ENCODE peak calls at places on chromosome 15, in eight cellular contexts. I, B, H, S, F, J, O and D are unnamed samples.

GRCh38 chr15:39625856-39626255 is 45.0 kb downstream of the THBS1 start:
- DNase-seq in I (no peak), B (no peak), H (no peak), S (no peak), F (no peak), J (peak), O (no peak), D (peak)

GRCh38 chr15:39497759-39498565 is 82.9 kb upstream of the THBS1 start:
- DNase-seq in I (no peak), B (no peak), H (no peak), S (no peak), F (peak), J (no peak), O (no peak), D (no peak)

GRCh38 chr15:96349034-96349932 is 18.8 kb downstream of the NR2F2 start:
- DNase-seq in I (no peak), B (no peak), H (no peak), S (no peak), F (no peak), J (no peak), O (no peak), D (peak)

GRCh38 chr15:37837276-37837675 is 97.2 kb upstream of the TMCO5A start:
- DNase-seq in I (no peak), B (no peak), H (no peak), S (no peak), F (peak), J (no peak), O (no peak), D (peak)

GRCh38 chr15:81619002-81619401 is 245.0 kb upstream of the TMC3 start:
- DNase-seq in I (no peak), B (no peak), H (no peak), S (no peak), F (no peak), J (no peak), O (no peak), D (no peak)

GRCh38 chr15:62020576-62021160 is 39.6 kb downstream of the VPS13C start:
- DNase-seq in I (no peak), B (no peak), H (no peak), S (no peak), F (no peak), J (no peak), O (no peak), D (peak)

GRCh38 chr15:85543741-85544155 is 163.3 kb downstream of the AKAP13 start:
- DNase-seq in I (peak), B (no peak), H (peak), S (peak), F (no peak), J (no peak), O (no peak), D (no peak)

GRCh38 chr15:28942046-28942445 is 56.3 kb downstream of the APBA2 start:
- DNase-seq in I (no peak), B (no peak), H (no peak), S (peak), F (no peak), J (no peak), O (no peak), D (no peak)

GRCh38 chr15:76756371-76756770 is 148.8 kb downstream of the SCAPER start:
- DNase-seq in I (no peak), B (no peak), H (no peak), S (no peak), F (peak), J (no peak), O (no peak), D (peak)

GRCh38 chr15:63493451-63493850 is 10.9 kb upstream of the USP3 start:
- DNase-seq in I (no peak), B (no peak), H (no peak), S (no peak), F (no peak), J (no peak), O (no peak), D (no peak)

GRCh38 chr15:93063292-93063671 is 25.7 kb downstream of the RGMA start:
- DNase-seq in I (no peak), B (peak), H (no peak), S (no peak), F (no peak), J (no peak), O (no peak), D (no peak)

GRCh38 chr15:69132935-69133861 is 27.2 kb upstream of the GLCE start:
- DNase-seq in I (peak), B (no peak), H (no peak), S (no peak), F (no peak), J (no peak), O (no peak), D (no peak)

GRCh38 chr15:38127306-38127731 is 125.3 kb upstream of the SPRED1 start:
- DNase-seq in I (no peak), B (no peak), H (peak), S (no peak), F (no peak), J (no peak), O (peak), D (no peak)

GRCh38 chr15:34282384-34282783 is 55.2 kb downstream of the SLC12A6 start:
- DNase-seq in I (no peak), B (no peak), H (no peak), S (no peak), F (no peak), J (no peak), O (no peak), D (no peak)

GRCh38 chr15:34126522-34126921 is 24.6 kb downstream of the PGBD4 start:
- DNase-seq in I (no peak), B (no peak), H (no peak), S (no peak), F (no peak), J (no peak), O (no peak), D (no peak)

GRCh38 chr15:53384417-53384816 is 375.0 kb downstream of the WDR72 start:
- DNase-seq in I (no peak), B (no peak), H (no peak), S (no peak), F (no peak), J (no peak), O (no peak), D (no peak)

GRCh38 chr15:40289140-40289775 is 6.4 kb upstream of the ANKRD63 start:
- DNase-seq in I (no peak), B (no peak), H (no peak), S (no peak), F (no peak), J (no peak), O (no peak), D (no peak)

GRCh38 chr15:57477736-57478522 is 101.6 kb downstream of the CGNL1 start:
- DNase-seq in I (no peak), B (no peak), H (peak), S (no peak), F (no peak), J (peak), O (no peak), D (no peak)

GRCh38 chr15:42508263-42508690 is 12.8 kb downstream of the SNAP23 start:
- DNase-seq in I (no peak), B (no peak), H (peak), S (no peak), F (no peak), J (no peak), O (no peak), D (peak)

GRCh38 chr15:70761931-70762468 is 1.4 kb downstream of the UACA start:
- DNase-seq in I (no peak), B (no peak), H (no peak), S (no peak), F (no peak), J (no peak), O (no peak), D (no peak)

GRCh38 chr15:59138243-59138642 is 33.3 kb downstream of the CCNB2 start:
- DNase-seq in I (no peak), B (no peak), H (peak), S (no peak), F (peak), J (peak), O (peak), D (peak)

GRCh38 chr15:65263313-65263712 is 23.4 kb downstream of the PARP16 start:
- DNase-seq in I (no peak), B (no peak), H (no peak), S (no peak), F (peak), J (no peak), O (no peak), D (no peak)

GRCh38 chr15:72319985-72320671 is at the start of gene CELF6:
- DNase-seq in I (peak), B (no peak), H (peak), S (peak), F (peak), J (peak), O (no peak), D (peak)

GRCh38 chr15:81117136-81117535 is 16.9 kb upstream of the CFAP161 start:
- DNase-seq in I (no peak), B (no peak), H (no peak), S (no peak), F (peak), J (no peak), O (no peak), D (peak)

GRCh38 chr15:67146214-67146613 is 80.8 kb downstream of the SMAD3 start:
- DNase-seq in I (no peak), B (no peak), H (peak), S (no peak), F (peak), J (no peak), O (no peak), D (peak)

GRCh38 chr15:70362911-70363310 is 265.2 kb upstream of the TLE3 start:
- DNase-seq in I (no peak), B (no peak), H (peak), S (peak), F (peak), J (peak), O (peak), D (peak)

GRCh38 chr15:26260517-26261133 is 397.5 kb upstream of the ATP10A start:
- DNase-seq in I (no peak), B (no peak), H (peak), S (no peak), F (peak), J (peak), O (no peak), D (peak)

GRCh38 chr15:52785672-52786406 is 4.3 kb downstream of the ONECUT1 start:
- DNase-seq in I (no peak), B (no peak), H (no peak), S (no peak), F (no peak), J (no peak), O (no peak), D (no peak)

GRCh38 chr15:70151441-70151840 is 53.7 kb upstream of the TLE3 start:
- DNase-seq in I (no peak), B (no peak), H (no peak), S (no peak), F (no peak), J (no peak), O (no peak), D (no peak)

GRCh38 chr15:62665449-62665848 is 377.1 kb upstream of the TPM1 start:
- DNase-seq in I (no peak), B (no peak), H (no peak), S (no peak), F (peak), J (no peak), O (no peak), D (peak)

GRCh38 chr15:38991126-38991525 is 426.5 kb upstream of the RASGRP1 start:
- DNase-seq in I (no peak), B (no peak), H (peak), S (no peak), F (peak), J (no peak), O (peak), D (peak)

GRCh38 chr15:93033434-93034045 is 55.5 kb downstream of the RGMA start:
- DNase-seq in I (peak), B (no peak), H (no peak), S (peak), F (no peak), J (no peak), O (no peak), D (no peak)

GRCh38 chr15:74307827-74308642 is 59.4 kb downstream of the CYP11A1 start:
- DNase-seq in I (no peak), B (no peak), H (peak), S (no peak), F (peak), J (peak), O (peak), D (peak)

GRCh38 chr15:75024102-75024636 is 779 bp downstream of the PPCDC start:
- DNase-seq in I (no peak), B (no peak), H (peak), S (no peak), F (peak), J (peak), O (no peak), D (peak)

GRCh38 chr15:88398011-88398410 is 69.2 kb downstream of the MRPL46 start:
- DNase-seq in I (no peak), B (no peak), H (no peak), S (no peak), F (no peak), J (no peak), O (no peak), D (no peak)

GRCh38 chr15:57320543-57321220 is 55.6 kb upstream of the CGNL1 start:
- DNase-seq in I (no peak), B (no peak), H (peak), S (no peak), F (peak), J (no peak), O (no peak), D (peak)

GRCh38 chr15:70524470-70524869 is 238.9 kb downstream of the UACA start:
- DNase-seq in I (no peak), B (no peak), H (no peak), S (peak), F (no peak), J (no peak), O (no peak), D (no peak)

GRCh38 chr15:52180196-52180835 is 10.9 kb downstream of the GNB5 start:
- DNase-seq in I (no peak), B (no peak), H (no peak), S (peak), F (no peak), J (peak), O (no peak), D (no peak)

GRCh38 chr15:80512729-80513670 is 108.8 kb downstream of the ARNT2 start:
- DNase-seq in I (no peak), B (no peak), H (no peak), S (no peak), F (peak), J (no peak), O (peak), D (peak)

GRCh38 chr15:82831894-82832600 is 22.6 kb downstream of the WHAMM start:
- DNase-seq in I (no peak), B (no peak), H (no peak), S (no peak), F (no peak), J (no peak), O (no peak), D (no peak)
- H3K4me3 ChIP-seq in I (no peak), B (no peak), H (no peak), S (no peak), F (no peak), J (no peak), O (peak), D (no peak)

GRCh38 chr15:98776607-98777281 is 128.4 kb downstream of the IGF1R start:
- DNase-seq in I (no peak), B (no peak), H (peak), S (peak), F (peak), J (peak), O (no peak), D (peak)
- TF ChIP-seq CTCF in I (no peak), B (no peak), H (no peak), S (no peak), F (no peak), J (no peak), O (no peak), D (no peak)

DNA sequence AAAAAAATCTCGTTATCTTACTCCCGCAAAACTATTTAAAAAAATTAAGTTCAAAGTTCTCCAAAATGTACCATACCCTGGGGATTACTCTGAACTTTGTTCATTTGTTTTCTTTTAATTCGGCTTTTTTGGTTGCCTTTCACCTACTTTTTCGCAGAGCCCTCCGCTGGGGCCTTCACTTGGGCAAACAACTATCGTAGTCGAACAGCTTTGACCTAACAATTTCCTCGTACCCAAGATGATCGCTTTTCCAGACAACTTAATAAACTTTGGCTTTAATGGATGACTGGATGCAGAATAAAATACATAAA is 2.7 kb downstream of the HDDC3 start:
- DNase-seq in I (no peak), B (no peak), H (no peak), S (no peak), F (no peak), J (no peak), O (no peak), D (no peak)
- H3K4me3 ChIP-seq in I (peak), B (peak), H (no peak), S (peak), F (peak), J (peak), O (peak), D (peak)

GRCh38 chr15:98142584-98142983 is 182.1 kb downstream of the ARRDC4 start:
- DNase-seq in I (no peak), B (no peak), H (no peak), S (no peak), F (no peak), J (no peak), O (no peak), D (no peak)
- TF ChIP-seq CTCF in I (no peak), B (no peak), H (no peak), S (no peak), F (peak), J (no peak), O (no peak), D (no peak)